ENCODE peak calls at places on chromosomes 5 and 9, in six cellular contexts. One of them, this sample, is unnamed.

GRCh38 chr5:32388429-32389111 is 56.0 kb downstream of the ZFR start:
- DNase-seq in stimulated activated CD8-positive, alpha-beta memory T cell treated with anti-CD3 and anti-CD28 coated beads, Interleukin-12 subunit alpha, Interleukin-12 subunit beta, amount 100 ng/mL, for 4 hours: no peak
- DNase-seq in AG08396: peak
- DNase-seq in tibial artery: no peak
- DNase-seq in NCI-H1694: no peak
- DNase-seq in naive thymus-derived CD4-positive, alpha-beta T cell: no peak
- DNase-seq in this sample: no peak

GRCh38 chr9:124000161-124000783 is 11.3 kb upstream of the LHX2 start:
- DNase-seq in stimulated activated CD8-positive, alpha-beta memory T cell treated with anti-CD3 and anti-CD28 coated beads, Interleukin-12 subunit alpha, Interleukin-12 subunit beta, amount 100 ng/mL, for 4 hours: no peak
- DNase-seq in AG08396: no peak
- DNase-seq in tibial artery: no peak
- DNase-seq in NCI-H1694: no peak
- DNase-seq in naive thymus-derived CD4-positive, alpha-beta T cell: no peak
- DNase-seq in this sample: no peak

GRCh38 chr9:132486706-132487350 is 76.8 kb downstream of the CFAP77 start:
- DNase-seq in stimulated activated CD8-positive, alpha-beta memory T cell treated with anti-CD3 and anti-CD28 coated beads, Interleukin-12 subunit alpha, Interleukin-12 subunit beta, amount 100 ng/mL, for 4 hours: peak
- DNase-seq in AG08396: no peak
- DNase-seq in tibial artery: no peak
- DNase-seq in NCI-H1694: no peak
- DNase-seq in naive thymus-derived CD4-positive, alpha-beta T cell: peak
- DNase-seq in this sample: peak

GRCh38 chr5:31407921-31408714 is 123.8 kb downstream of the DROSHA start:
- DNase-seq in stimulated activated CD8-positive, alpha-beta memory T cell treated with anti-CD3 and anti-CD28 coated beads, Interleukin-12 subunit alpha, Interleukin-12 subunit beta, amount 100 ng/mL, for 4 hours: no peak
- DNase-seq in AG08396: no peak
- DNase-seq in tibial artery: no peak
- DNase-seq in NCI-H1694: no peak
- DNase-seq in naive thymus-derived CD4-positive, alpha-beta T cell: no peak
- DNase-seq in this sample: no peak

GRCh38 chr5:157059093-157059539 is at the start of gene HAVCR1:
- DNase-seq in stimulated activated CD8-positive, alpha-beta memory T cell treated with anti-CD3 and anti-CD28 coated beads, Interleukin-12 subunit alpha, Interleukin-12 subunit beta, amount 100 ng/mL, for 4 hours: no peak
- DNase-seq in AG08396: no peak
- DNase-seq in tibial artery: no peak
- DNase-seq in NCI-H1694: no peak
- DNase-seq in naive thymus-derived CD4-positive, alpha-beta T cell: no peak
- DNase-seq in this sample: no peak

GRCh38 chr9:16485575-16486321 is 384.7 kb downstream of the BNC2 start:
- DNase-seq in stimulated activated CD8-positive, alpha-beta memory T cell treated with anti-CD3 and anti-CD28 coated beads, Interleukin-12 subunit alpha, Interleukin-12 subunit beta, amount 100 ng/mL, for 4 hours: no peak
- DNase-seq in AG08396: no peak
- DNase-seq in tibial artery: no peak
- DNase-seq in NCI-H1694: no peak
- DNase-seq in naive thymus-derived CD4-positive, alpha-beta T cell: no peak
- DNase-seq in this sample: no peak

GRCh38 chr5:98927242-98927987 is 1.4 kb downstream of the CHD1 start:
- DNase-seq in stimulated activated CD8-positive, alpha-beta memory T cell treated with anti-CD3 and anti-CD28 coated beads, Interleukin-12 subunit alpha, Interleukin-12 subunit beta, amount 100 ng/mL, for 4 hours: peak
- DNase-seq in AG08396: peak
- DNase-seq in tibial artery: peak
- DNase-seq in NCI-H1694: no peak
- DNase-seq in naive thymus-derived CD4-positive, alpha-beta T cell: peak
- DNase-seq in this sample: peak

GRCh38 chr5:107486489-107486888 is 184.2 kb downstream of the EFNA5 start:
- DNase-seq in stimulated activated CD8-positive, alpha-beta memory T cell treated with anti-CD3 and anti-CD28 coated beads, Interleukin-12 subunit alpha, Interleukin-12 subunit beta, amount 100 ng/mL, for 4 hours: peak
- DNase-seq in AG08396: no peak
- DNase-seq in tibial artery: no peak
- DNase-seq in NCI-H1694: no peak
- DNase-seq in naive thymus-derived CD4-positive, alpha-beta T cell: no peak
- DNase-seq in this sample: no peak

This sample was measured in SK-N-SH.